ENCODE peak calls at places on chromosomes 7 and 10, in eight cellular contexts. One of them, this sample, is unnamed.

GRCh38 chr10:74968621-74969019 is 142.2 kb downstream of the KAT6B start:
- DNase-seq in PC-3: no peak
- DNase-seq in tibial nerve: no peak
- DNase-seq in heart left ventricle: no peak
- DNase-seq in fibroblast of lung: no peak
- DNase-seq in coronary artery: no peak
- DNase-seq in Panc1: no peak
- DNase-seq in sigmoid colon: no peak
- DNase-seq in this sample: no peak

GRCh38 chr7:52257890-52258289 is 777.5 kb upstream of the POM121L12 start:
- DNase-seq in coronary artery: no peak
- DNase-seq in sigmoid colon: no peak
- DNase-seq in heart left ventricle: no peak
- DNase-seq in fibroblast of lung: no peak
- DNase-seq in Panc1: no peak
- DNase-seq in tibial nerve: no peak
- DNase-seq in PC-3: no peak
- DNase-seq in this sample: no peak

GRCh38 chr10:119496282-119496681 is 46.2 kb downstream of the RGS10 start:
- DNase-seq in sigmoid colon: no peak
- DNase-seq in Panc1: no peak
- DNase-seq in PC-3: peak; percentile 15
- DNase-seq in heart left ventricle: no peak
- DNase-seq in coronary artery: no peak
- DNase-seq in fibroblast of lung: no peak
- DNase-seq in tibial nerve: no peak
- DNase-seq in this sample: no peak

GRCh38 chr7:130040576-130040975 is 10.6 kb downstream of the ZC3HC1 start:
- DNase-seq in heart left ventricle: no peak
- DNase-seq in Panc1: no peak
- DNase-seq in fibroblast of lung: no peak
- DNase-seq in PC-3: no peak
- DNase-seq in tibial nerve: no peak
- DNase-seq in coronary artery: no peak
- DNase-seq in sigmoid colon: no peak
- DNase-seq in this sample: no peak

GRCh38 chr7:6652446-6653011 is 15.4 kb downstream of the ZNF316 start:
- DNase-seq in Panc1: no peak
- DNase-seq in tibial nerve: no peak
- DNase-seq in fibroblast of lung: no peak
- DNase-seq in heart left ventricle: no peak
- DNase-seq in coronary artery: no peak
- DNase-seq in PC-3: no peak
- DNase-seq in sigmoid colon: peak; percentile 48
- DNase-seq in this sample: no peak

GRCh38 chr7:3063016-3063753 is 19.5 kb upstream of the CARD11 start:
- DNase-seq in PC-3: peak; percentile 6
- DNase-seq in tibial nerve: no peak
- DNase-seq in fibroblast of lung: no peak
- DNase-seq in coronary artery: no peak
- DNase-seq in Panc1: no peak
- DNase-seq in heart left ventricle: no peak
- DNase-seq in sigmoid colon: no peak
- DNase-seq in this sample: no peak

GRCh38 chr7:39085590-39086049 is 107.9 kb downstream of the POU6F2 start:
- DNase-seq in sigmoid colon: no peak
- DNase-seq in coronary artery: no peak
- DNase-seq in heart left ventricle: no peak
- DNase-seq in tibial nerve: no peak
- DNase-seq in PC-3: no peak
- DNase-seq in Panc1: no peak
- DNase-seq in fibroblast of lung: no peak
- DNase-seq in this sample: no peak

GRCh38 chr10:77974396-77975074 is 48.0 kb upstream of the DLG5 start:
- DNase-seq in PC-3: peak; percentile 89
- DNase-seq in fibroblast of lung: peak; percentile 39
- DNase-seq in coronary artery: no peak
- DNase-seq in Panc1: no peak
- DNase-seq in tibial nerve: no peak
- DNase-seq in sigmoid colon: peak; percentile 76
- DNase-seq in heart left ventricle: no peak
- DNase-seq in this sample: no peak

GRCh38 chr7:108017776-108018151 is 14.8 kb upstream of the LAMB1 start:
- DNase-seq in heart left ventricle: no peak
- DNase-seq in sigmoid colon: no peak
- DNase-seq in tibial nerve: no peak
- DNase-seq in PC-3: no peak
- DNase-seq in coronary artery: no peak
- DNase-seq in Panc1: no peak
- DNase-seq in fibroblast of lung: no peak
- DNase-seq in this sample: no peak

GRCh38 chr7:36019966-36020365 is 133.1 kb upstream of the EEPD1 start:
- DNase-seq in fibroblast of lung: no peak
- DNase-seq in coronary artery: peak; percentile 36
- DNase-seq in sigmoid colon: no peak
- DNase-seq in PC-3: no peak
- DNase-seq in heart left ventricle: no peak
- DNase-seq in Panc1: no peak
- DNase-seq in tibial nerve: no peak
- DNase-seq in this sample: no peak

GRCh38 chr10:3850999-3851937 is 66.3 kb upstream of the KLF6 start:
- DNase-seq in coronary artery: no peak
- DNase-seq in sigmoid colon: no peak
- DNase-seq in heart left ventricle: no peak
- DNase-seq in fibroblast of lung: peak; percentile 93
- DNase-seq in PC-3: peak; percentile 40
- DNase-seq in tibial nerve: no peak
- DNase-seq in Panc1: peak; percentile 88
- DNase-seq in this sample: peak; percentile 92

GRCh38 chr10:34707656-34708055 is 107.4 kb downstream of the PARD3 start:
- DNase-seq in Panc1: no peak
- DNase-seq in fibroblast of lung: no peak
- DNase-seq in PC-3: no peak
- DNase-seq in coronary artery: no peak
- DNase-seq in sigmoid colon: no peak
- DNase-seq in heart left ventricle: no peak
- DNase-seq in tibial nerve: no peak
- DNase-seq in this sample: no peak

GRCh38 chr7:32164341-32164996 is 94.3 kb upstream of the PDE1C start:
- DNase-seq in tibial nerve: no peak
- DNase-seq in sigmoid colon: no peak
- DNase-seq in heart left ventricle: peak; percentile 48
- DNase-seq in PC-3: peak; percentile 85
- DNase-seq in coronary artery: no peak
- DNase-seq in fibroblast of lung: peak; percentile 86
- DNase-seq in Panc1: no peak
- DNase-seq in this sample: no peak

GRCh38 chr7:98930464-98930863 is 52.1 kb downstream of the TRRAP start:
- DNase-seq in PC-3: no peak
- DNase-seq in tibial nerve: no peak
- DNase-seq in sigmoid colon: no peak
- DNase-seq in fibroblast of lung: no peak
- DNase-seq in coronary artery: no peak
- DNase-seq in Panc1: no peak
- DNase-seq in heart left ventricle: no peak
- DNase-seq in this sample: no peak

GRCh38 chr10:77325233-77325537 is 312.4 kb downstream of the KCNMA1 start:
- DNase-seq in coronary artery: no peak
- DNase-seq in tibial nerve: no peak
- DNase-seq in heart left ventricle: no peak
- DNase-seq in Panc1: no peak
- DNase-seq in fibroblast of lung: no peak
- DNase-seq in sigmoid colon: no peak
- DNase-seq in PC-3: peak; percentile 66
- DNase-seq in this sample: no peak

GRCh38 chr7:131625817-131626372 is 69.5 kb upstream of the PODXL start:
- DNase-seq in coronary artery: no peak
- DNase-seq in tibial nerve: no peak
- DNase-seq in fibroblast of lung: peak; percentile 83
- DNase-seq in Panc1: peak; percentile 45
- DNase-seq in heart left ventricle: peak; percentile 72
- DNase-seq in sigmoid colon: no peak
- DNase-seq in PC-3: peak; percentile 93
- DNase-seq in this sample: peak; percentile 58

GRCh38 chr7:45252857-45253256 is 95.3 kb downstream of the RAMP3 start:
- DNase-seq in sigmoid colon: no peak
- DNase-seq in coronary artery: no peak
- DNase-seq in PC-3: no peak
- DNase-seq in Panc1: no peak
- DNase-seq in tibial nerve: no peak
- DNase-seq in heart left ventricle: no peak
- DNase-seq in fibroblast of lung: no peak
- DNase-seq in this sample: no peak

GRCh38 chr10:45181483-45181882 is 133.9 kb downstream of the OR13A1 start:
- DNase-seq in heart left ventricle: no peak
- DNase-seq in tibial nerve: no peak
- DNase-seq in sigmoid colon: peak; percentile 73
- DNase-seq in Panc1: no peak
- DNase-seq in PC-3: no peak
- DNase-seq in fibroblast of lung: peak; percentile 56
- DNase-seq in coronary artery: peak; percentile 72
- DNase-seq in this sample: no peak
- H3K4me3 ChIP-seq in heart left ventricle: no peak overlapping the region
- H3K4me3 ChIP-seq in tibial nerve: no peak overlapping the region
- H3K4me3 ChIP-seq in sigmoid colon: no peak overlapping the region
- H3K4me3 ChIP-seq in Panc1: no peak overlapping the region
- H3K4me3 ChIP-seq in PC-3: no peak overlapping the region
- H3K4me3 ChIP-seq in fibroblast of lung: no peak overlapping the region
- H3K4me3 ChIP-seq in coronary artery: no peak overlapping the region
- H3K4me3 ChIP-seq in this sample: no peak overlapping the region

GRCh38 chr10:51031995-51032394 is 42.3 kb upstream of the PRKG1 start:
- DNase-seq in Panc1: no peak
- DNase-seq in heart left ventricle: no peak
- DNase-seq in coronary artery: no peak
- DNase-seq in tibial nerve: no peak
- DNase-seq in PC-3: peak; percentile 41
- DNase-seq in sigmoid colon: no peak
- DNase-seq in fibroblast of lung: no peak
- DNase-seq in this sample: no peak
- TF ChIP-seq CTCF in Panc1: no peak
- TF ChIP-seq CTCF in heart left ventricle: no peak
- TF ChIP-seq CTCF in coronary artery: no peak
- TF ChIP-seq CTCF in tibial nerve: no peak
- TF ChIP-seq CTCF in PC-3: peak; percentile 29
- TF ChIP-seq CTCF in sigmoid colon: no peak
- TF ChIP-seq CTCF in fibroblast of lung: no peak
- TF ChIP-seq CTCF in this sample: no peak

DNA sequence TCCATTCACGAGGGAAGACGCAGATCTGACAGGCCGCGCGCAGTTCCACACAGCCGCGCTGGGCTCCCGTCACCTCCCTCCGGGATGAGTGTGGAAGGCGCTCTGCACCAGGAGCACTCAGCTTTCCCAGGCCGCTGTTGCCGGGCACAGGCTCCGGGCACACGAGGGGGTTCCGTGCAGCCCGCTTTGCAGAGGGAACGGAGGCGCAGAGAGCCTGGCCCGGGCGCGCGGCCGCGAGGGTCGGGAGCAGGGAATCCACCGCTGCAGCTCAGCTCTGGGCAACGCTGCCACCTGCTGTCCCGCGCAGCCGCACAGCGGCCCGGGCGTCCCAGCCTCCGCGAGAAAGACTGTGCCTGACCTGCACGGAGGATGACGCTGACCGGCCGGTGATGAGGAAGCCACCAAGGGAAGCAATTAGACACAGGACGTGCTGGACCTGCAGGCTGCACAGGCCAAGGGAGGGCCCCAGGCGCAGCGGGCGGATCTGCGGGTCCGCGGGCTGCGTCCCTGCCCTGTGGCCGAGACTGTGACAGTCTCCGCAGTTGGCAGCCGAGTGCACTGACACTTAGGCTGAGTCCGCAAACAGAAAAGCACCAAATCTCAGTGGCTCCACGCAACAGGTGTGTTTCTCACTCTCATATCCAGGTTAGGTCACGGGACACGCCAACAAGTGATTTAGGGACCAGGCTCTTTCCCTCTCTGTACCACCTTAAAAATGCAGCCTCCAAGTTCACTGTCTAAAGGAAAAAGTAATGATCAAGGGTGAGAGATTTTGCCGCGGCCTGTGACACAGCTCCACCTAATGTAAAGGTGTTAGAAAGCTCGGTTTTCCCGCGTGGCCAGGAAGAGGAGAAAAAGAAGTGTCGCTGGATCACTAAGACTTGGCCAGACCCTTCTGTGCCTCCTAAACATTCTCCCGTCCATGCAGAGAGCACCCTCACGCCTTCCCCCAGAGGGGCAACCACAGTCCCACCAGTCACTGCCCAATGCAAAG is 94.5 kb downstream of the SEC61G start:
- DNase-seq in Panc1: no peak
- DNase-seq in fibroblast of lung: peak; percentile 12
- DNase-seq in coronary artery: no peak
- DNase-seq in PC-3: peak; percentile 69
- DNase-seq in tibial nerve: no peak
- DNase-seq in sigmoid colon: no peak
- DNase-seq in heart left ventricle: peak; percentile 11
- DNase-seq in this sample: no peak
- H3K4me3 ChIP-seq in Panc1: peak overlapping the region; percentile 51
- H3K4me3 ChIP-seq in fibroblast of lung: no peak overlapping the region
- H3K4me3 ChIP-seq in coronary artery: peak overlapping the region; percentile 63
- H3K4me3 ChIP-seq in PC-3: peak overlapping the region; percentile 63
- H3K4me3 ChIP-seq in tibial nerve: peak overlapping the region; percentile 44
- H3K4me3 ChIP-seq in sigmoid colon: peak overlapping the region; percentile 45
- H3K4me3 ChIP-seq in heart left ventricle: no peak overlapping the region
- H3K4me3 ChIP-seq in this sample: peak overlapping the region; percentile 54

GRCh38 chr10:21499910-21500577 is 25.4 kb downstream of the SKIDA1 start:
- DNase-seq in heart left ventricle: peak; percentile 21
- DNase-seq in Panc1: no peak
- DNase-seq in coronary artery: no peak
- DNase-seq in fibroblast of lung: no peak
- DNase-seq in tibial nerve: no peak
- DNase-seq in PC-3: no peak
- DNase-seq in sigmoid colon: no peak
- DNase-seq in this sample: no peak
- TF ChIP-seq CTCF in heart left ventricle: no peak
- TF ChIP-seq CTCF in Panc1: no peak
- TF ChIP-seq CTCF in coronary artery: no peak
- TF ChIP-seq CTCF in fibroblast of lung: no peak
- TF ChIP-seq CTCF in tibial nerve: no peak
- TF ChIP-seq CTCF in PC-3: no peak
- TF ChIP-seq CTCF in sigmoid colon: no peak
- TF ChIP-seq CTCF in this sample: no peak